ENCODE peak calls at places on chromosomes 7 and 10, in ten cellular contexts. D is left ventricle myocardium superior; L is fibroblast of the aortic adventitia; F is RWPE1; H is stimulated activated CD8-positive, alpha-beta memory T cell treated with anti-CD3 and anti-CD28 coated beads, Interleukin-4, amount 100 ng/mL, for 24 hours; I is activated T-helper 1 cell treated with Interleukin-2 at 50 U/mL for 16 hours; Y is esophagus squamous epithelium; A is WERI-Rb-1; N is T-helper 9 cell; J is NCI-H1436. E is an unnamed sample.

GRCh38 chr7:69736411-69736810 is 138.1 kb downstream of the AUTS2 start:
- DNase-seq in D (no peak), L (no peak), F (no peak), H (no peak), I (no peak), Y (no peak), A (peak), N (no peak), J (peak), E (no peak)

GRCh38 chr7:99385564-99385963 is 11.0 kb downstream of the ARPC1B start:
- DNase-seq in D (peak), L (no peak), F (no peak), H (no peak), I (no peak), Y (no peak), A (no peak), N (no peak), J (no peak), E (no peak)

GRCh38 chr7:143416565-143417149 is 8.0 kb upstream of the EPHA1 start:
- DNase-seq in D (no peak), L (peak), F (peak), H (no peak), I (no peak), Y (no peak), A (no peak), N (no peak), J (peak), E (no peak)

GRCh38 chr10:95502377-95502776 is 58.8 kb downstream of the SORBS1 start:
- DNase-seq in D (no peak), L (no peak), F (no peak), H (no peak), I (no peak), Y (no peak), A (no peak), N (no peak), J (no peak), E (no peak)

GRCh38 chr10:11895598-11895997 is 72.4 kb downstream of the PROSER2 start:
- DNase-seq in D (no peak), L (no peak), F (no peak), H (no peak), I (no peak), Y (no peak), A (no peak), N (no peak), J (no peak), E (no peak)

GRCh38 chr7:95723583-95724180 is 48.7 kb upstream of the DYNC1I1 start:
- DNase-seq in D (no peak), L (peak), F (peak), H (no peak), I (no peak), Y (no peak), A (peak), N (no peak), J (peak), E (peak)

GRCh38 chr7:44375926-44376342 is 50.5 kb upstream of the CAMK2B start:
- DNase-seq in D (no peak), L (no peak), F (no peak), H (no peak), I (no peak), Y (no peak), A (no peak), N (no peak), J (no peak), E (no peak)

GRCh38 chr10:117454502-117454901 is 79.3 kb upstream of the PDZD8 start:
- DNase-seq in D (no peak), L (peak), F (no peak), H (no peak), I (no peak), Y (no peak), A (no peak), N (no peak), J (no peak), E (no peak)

GRCh38 chr10:28592953-28593352 is 60.0 kb downstream of the WAC start:
- DNase-seq in D (no peak), L (peak), F (peak), H (no peak), I (no peak), Y (no peak), A (no peak), N (no peak), J (no peak), E (no peak)

GRCh38 chr10:100969175-100970075 is at the start of gene SEMA4G:
- DNase-seq in D (peak), L (peak), F (peak), H (peak), I (peak), Y (no peak), A (peak), N (peak), J (peak), E (peak)

GRCh38 chr10:121851791-121852190 is 76.0 kb downstream of the ATE1 start:
- DNase-seq in D (no peak), L (no peak), F (no peak), H (no peak), I (no peak), Y (no peak), A (no peak), N (no peak), J (no peak), E (no peak)

GRCh38 chr10:33099748-33100147 is 141.7 kb upstream of the ITGB1 start:
- DNase-seq in D (no peak), L (peak), F (no peak), H (no peak), I (no peak), Y (no peak), A (no peak), N (no peak), J (no peak), E (no peak)

GRCh38 chr10:122279725-122280141 is 8.6 kb downstream of the BTBD16 start:
- DNase-seq in D (peak), L (peak), F (peak), H (no peak), I (no peak), Y (no peak), A (peak), N (no peak), J (no peak), E (peak)

GRCh38 chr7:44398953-44399574 is 73.7 kb upstream of the CAMK2B start:
- DNase-seq in D (no peak), L (no peak), F (no peak), H (no peak), I (no peak), Y (no peak), A (no peak), N (no peak), J (peak), E (no peak)

GRCh38 chr10:71184402-71184801 is 28.0 kb upstream of the UNC5B start:
- DNase-seq in D (no peak), L (no peak), F (no peak), H (no peak), I (no peak), Y (no peak), A (no peak), N (no peak), J (no peak), E (no peak)

GRCh38 chr10:61609609-61610166 is 53.0 kb upstream of the CABCOCO1 start:
- DNase-seq in D (no peak), L (no peak), F (no peak), H (no peak), I (no peak), Y (no peak), A (no peak), N (no peak), J (no peak), E (no peak)

GRCh38 chr7:47597379-47597778 is 15.5 kb upstream of the TNS3 start:
- DNase-seq in D (no peak), L (no peak), F (no peak), H (no peak), I (no peak), Y (no peak), A (no peak), N (no peak), J (no peak), E (no peak)

GRCh38 chr10:99850767-99851127 is 68.3 kb downstream of the ABCC2 start:
- DNase-seq in D (no peak), L (no peak), F (no peak), H (no peak), I (no peak), Y (no peak), A (no peak), N (no peak), J (no peak), E (no peak)

GRCh38 chr10:90417056-90417455 is 440.8 kb downstream of the HTR7 start:
- DNase-seq in D (no peak), L (peak), F (no peak), H (no peak), I (no peak), Y (no peak), A (no peak), N (no peak), J (no peak), E (no peak)

GRCh38 chr10:108469940-108470339 is 1305.4 kb upstream of the SORCS1 start:
- DNase-seq in D (no peak), L (no peak), F (no peak), H (no peak), I (no peak), Y (no peak), A (no peak), N (no peak), J (no peak), E (no peak)

GRCh38 chr10:86950349-86950748 is 7.1 kb downstream of the MMRN2 start:
- DNase-seq in D (no peak), L (no peak), F (no peak), H (no peak), I (no peak), Y (no peak), A (no peak), N (no peak), J (no peak), E (no peak)